ENCODE peak calls at places on chromosomes 7 and 10, in five cellular contexts. F is IMR-90; N is left colon; K is naive thymus-derived CD8-positive, alpha-beta T cell; A is right lobe of liver. G is an unnamed sample.

GRCh38 chr10:91126471-91126870 is 94.0 kb upstream of the PCGF5 start:
- ATAC-seq in F (no peak), N (no peak), K (no peak), A (no peak), G (no peak)

GRCh38 chr7:43649755-43650274 is 66.9 kb downstream of the STK17A start:
- ATAC-seq in F (no peak), N (peak; percentile 25), K (peak; percentile 45), A (peak; percentile 10), G (peak; percentile 90)

GRCh38 chr7:83640240-83640639 is 8.7 kb downstream of the SEMA3E start:
- ATAC-seq in F (no peak), N (no peak), K (no peak), A (no peak), G (no peak)

GRCh38 chr10:80468806-80469421 is 14.8 kb downstream of the TSPAN14 start:
- ATAC-seq in F (no peak), N (peak; percentile 67), K (peak; percentile 13), A (no peak), G (no peak)

GRCh38 chr10:69684981-69685353 is 54.9 kb downstream of the FAM241B start:
- ATAC-seq in F (no peak), N (peak; percentile 34), K (no peak), A (no peak), G (no peak)

GRCh38 chr7:159246702-159247480 is 102.2 kb upstream of the VIPR2 start:
- ATAC-seq in F (no peak), N (no peak), K (no peak), A (no peak), G (no peak)

GRCh38 chr10:121975295-121976086 is 474 bp upstream of the NSMCE4A start:
- ATAC-seq in F (peak; percentile 8), N (peak; percentile 22), K (no peak), A (peak; percentile 36), G (no peak)

GRCh38 chr10:115706482-115707076 is 566.4 kb downstream of the GFRA1 start:
- ATAC-seq in F (peak; percentile 77), N (no peak), K (no peak), A (peak; percentile 56), G (no peak)

GRCh38 chr10:27153855-27154198 is 357 bp downstream of the YME1L1 start:
- ATAC-seq in F (peak; percentile 10), N (peak; percentile 11), K (peak; percentile 1), A (peak; percentile 12), G (no peak)

GRCh38 chr7:167087-167855 is 25.1 kb upstream of the FAM20C start:
- ATAC-seq in F (no peak), N (no peak), K (no peak), A (peak; percentile 52), G (no peak)

GRCh38 chr7:111380945-111381344 is 181.3 kb downstream of the IMMP2L start:
- ATAC-seq in F (no peak), N (no peak), K (no peak), A (peak; percentile 82), G (no peak)

GRCh38 chr10:70227548-70228320 is 5.5 kb downstream of the PPA1 start:
- ATAC-seq in F (no peak), N (peak; percentile 85), K (no peak), A (peak; percentile 11), G (no peak)

GRCh38 chr7:102456327-102456726 is 8.3 kb downstream of the ALKBH4 start:
- ATAC-seq in F (peak; percentile 82), N (no peak), K (no peak), A (no peak), G (no peak)

GRCh38 chr7:105806592-105807266 is 69.7 kb downstream of the ATXN7L1 start:
- ATAC-seq in F (peak; percentile 84), N (peak; percentile 65), K (peak; percentile 62), A (no peak), G (peak; percentile 67)

GRCh38 chr7:134034652-134035051 is 92.5 kb upstream of the LRGUK start:
- ATAC-seq in F (no peak), N (peak; percentile 64), K (no peak), A (no peak), G (no peak)

GRCh38 chr10:130141878-130142277 is 5.7 kb downstream of the GLRX3 start:
- ATAC-seq in F (no peak), N (no peak), K (peak; percentile 58), A (no peak), G (peak; percentile 84)

GRCh38 chr7:28207486-28208158 is 27.0 kb upstream of the JAZF1 start:
- ATAC-seq in F (no peak), N (no peak), K (no peak), A (no peak), G (peak; percentile 89)

GRCh38 chr7:121372376-121373024 is 23.6 kb downstream of the FAM3C start:
- ATAC-seq in F (no peak), N (no peak), K (no peak), A (no peak), G (peak; percentile 92)

GRCh38 chr10:119522747-119523426 is 19.6 kb downstream of the RGS10 start:
- ATAC-seq in F (no peak), N (no peak), K (no peak), A (no peak), G (no peak)

GRCh38 chr7:100465702-100466311 is 1.7 kb upstream of the SPACDR start:
- ATAC-seq in F (peak; percentile 84), N (peak; percentile 83), K (no peak), A (peak; percentile 90), G (no peak)

GRCh38 chr10:125961743-125962142 is 65.4 kb downstream of the FANK1 start:
- ATAC-seq in F (no peak), N (no peak), K (no peak), A (no peak), G (no peak)

GRCh38 chr10:75672842-75673241 is 241.4 kb downstream of the LRMDA start:
- ATAC-seq in F (no peak), N (no peak), K (no peak), A (peak; percentile 46), G (no peak)

GRCh38 chr7:84668116-84668515 is 473.5 kb upstream of the SEMA3A start:
- ATAC-seq in F (no peak), N (no peak), K (no peak), A (no peak), G (no peak)

GRCh38 chr10:110110338-110110737 is 97.1 kb upstream of the MXI1 start:
- ATAC-seq in F (no peak), N (no peak), K (no peak), A (no peak), G (peak; percentile 64)

GRCh38 chr7:67955061-67955460 is 958.4 kb downstream of the TYW1 start:
- ATAC-seq in F (no peak), N (no peak), K (no peak), A (no peak), G (no peak)

GRCh38 chr10:73168486-73168844 is 546 bp downstream of the FAM149B1 start:
- ATAC-seq in F (no peak), N (peak; percentile 38), K (no peak), A (peak; percentile 15), G (no peak)

GRCh38 chr10:29681700-29682444 is 47.1 kb upstream of the SVIL start:
- ATAC-seq in F (no peak), N (peak; percentile 48), K (peak; percentile 96), A (peak; percentile 58), G (peak; percentile 85)

GRCh38 chr10:60650272-60650800 is 127.9 kb upstream of the CDK1 start:
- ATAC-seq in F (peak; percentile 40), N (peak; percentile 48), K (no peak), A (no peak), G (no peak)

GRCh38 chr10:70381491-70382421 is 669 bp downstream of the LRRC20 start:
- ATAC-seq in F (peak; percentile 22), N (peak; percentile 39), K (peak; percentile 51), A (peak; percentile 41), G (peak; percentile 60)

GRCh38 chr10:110880012-110880411 is 8.3 kb downstream of the PDCD4 start:
- ATAC-seq in F (no peak), N (peak; percentile 8), K (peak; percentile 26), A (no peak), G (no peak)

GRCh38 chr7:110531186-110531585 is 559.7 kb upstream of the LRRN3 start:
- ATAC-seq in F (peak; percentile 15), N (no peak), K (no peak), A (no peak), G (no peak)